ENCODE peak calls at places on chromosomes 2 and 18, in four cellular contexts. One of them, this sample, is unnamed.
A peak's percentile ranks its signal among the peaks of the same experiment; 100 is the strongest.

GRCh38 chr2:125427721-125428315 is 1228.1 kb upstream of the GYPC start:
- DNase-seq in HCT116: no peak
- DNase-seq in mammary epithelial cell: no peak
- DNase-seq in GM23248: no peak
- DNase-seq in this sample: no peak

GRCh38 chr2:65687614-65688013 is 255.2 kb upstream of the SPRED2 start:
- DNase-seq in HCT116: no peak
- DNase-seq in GM23248: no peak
- DNase-seq in mammary epithelial cell: no peak
- DNase-seq in this sample: no peak

GRCh38 chr2:112607680-112608438 is 23.4 kb downstream of the CHCHD5 start:
- DNase-seq in mammary epithelial cell: peak; percentile 61
- DNase-seq in GM23248: no peak
- DNase-seq in HCT116: no peak
- DNase-seq in this sample: no peak

GRCh38 chr2:128635361-128635900 is 316.8 kb upstream of the HS6ST1 start:
- DNase-seq in mammary epithelial cell: no peak
- DNase-seq in GM23248: peak; percentile 18
- DNase-seq in HCT116: no peak
- DNase-seq in this sample: no peak

GRCh38 chr18:32086866-32087265 is 4.8 kb upstream of the RNF138 start:
- DNase-seq in GM23248: peak; percentile 89
- DNase-seq in HCT116: peak; percentile 64
- DNase-seq in mammary epithelial cell: peak; percentile 79
- DNase-seq in this sample: no peak

GRCh38 chr18:58578835-58579560 is 49.9 kb downstream of the ALPK2 start:
- DNase-seq in GM23248: peak; percentile 93
- DNase-seq in mammary epithelial cell: peak; percentile 49
- DNase-seq in HCT116: no peak
- DNase-seq in this sample: no peak

GRCh38 chr2:50749226-50749625 is 282.7 kb downstream of the NRXN1 start:
- DNase-seq in mammary epithelial cell: no peak
- DNase-seq in GM23248: no peak
- DNase-seq in HCT116: no peak
- DNase-seq in this sample: no peak

GRCh38 chr2:68726608-68727367 is 7.8 kb upstream of the ARHGAP25 start:
- DNase-seq in GM23248: no peak
- DNase-seq in HCT116: no peak
- DNase-seq in mammary epithelial cell: peak; percentile 34
- DNase-seq in this sample: no peak

GRCh38 chr2:6524678-6525367 is 340.9 kb downstream of the CMPK2 start:
- DNase-seq in mammary epithelial cell: no peak
- DNase-seq in GM23248: no peak
- DNase-seq in HCT116: no peak
- DNase-seq in this sample: no peak

GRCh38 chr2:150617351-150617750 is 129.9 kb upstream of the RND3 start:
- DNase-seq in HCT116: no peak
- DNase-seq in GM23248: no peak
- DNase-seq in mammary epithelial cell: no peak
- DNase-seq in this sample: no peak

GRCh38 chr2:203412555-203413331 is 84.5 kb downstream of the ABI2 start:
- DNase-seq in HCT116: no peak
- DNase-seq in mammary epithelial cell: no peak
- DNase-seq in GM23248: no peak
- DNase-seq in this sample: no peak

GRCh38 chr2:147845608-147846002 is 776 bp downstream of the ACVR2A start:
- DNase-seq in GM23248: peak; percentile 51
- DNase-seq in mammary epithelial cell: peak; percentile 23
- DNase-seq in HCT116: no peak
- DNase-seq in this sample: no peak

GRCh38 chr18:34493566-34494358 is 216.3 kb upstream of the DTNA start:
- DNase-seq in mammary epithelial cell: peak; percentile 54
- DNase-seq in HCT116: no peak
- DNase-seq in GM23248: peak; percentile 71
- DNase-seq in this sample: peak; percentile 63

GRCh38 chr18:31977270-31977872 is 34.4 kb upstream of the TRAPPC8 start:
- DNase-seq in HCT116: peak; percentile 54
- DNase-seq in GM23248: peak; percentile 55
- DNase-seq in mammary epithelial cell: peak; percentile 32
- DNase-seq in this sample: no peak

GRCh38 chr2:229044581-229044980 is 226.5 kb downstream of the PID1 start:
- DNase-seq in GM23248: no peak
- DNase-seq in mammary epithelial cell: no peak
- DNase-seq in HCT116: no peak
- DNase-seq in this sample: no peak

GRCh38 chr2:238240761-238241711 is 1.2 kb upstream of the HES6 start:
- DNase-seq in mammary epithelial cell: no peak
- DNase-seq in HCT116: peak; percentile 41
- DNase-seq in GM23248: peak; percentile 35
- DNase-seq in this sample: peak; percentile 79

GRCh38 chr2:171482308-171482707 is 40.0 kb upstream of the CYBRD1 start:
- DNase-seq in HCT116: no peak
- DNase-seq in GM23248: no peak
- DNase-seq in mammary epithelial cell: no peak
- DNase-seq in this sample: no peak

GRCh38 chr2:159712929-159713575 is 746 bp downstream of the MARCHF7 start:
- DNase-seq in GM23248: peak; percentile 62
- DNase-seq in HCT116: no peak
- DNase-seq in mammary epithelial cell: peak; percentile 15
- DNase-seq in this sample: no peak

GRCh38 chr18:75478996-75479870 is 51.7 kb upstream of the SMIM21 start:
- DNase-seq in mammary epithelial cell: peak; percentile 40
- DNase-seq in GM23248: peak; percentile 69
- DNase-seq in HCT116: peak; percentile 51
- DNase-seq in this sample: no peak

GRCh38 chr2:168530980-168531379 is 74.9 kb downstream of the CERS6 start:
- DNase-seq in HCT116: no peak
- DNase-seq in GM23248: peak; percentile 65
- DNase-seq in mammary epithelial cell: no peak
- DNase-seq in this sample: no peak

GRCh38 chr2:8162602-8163001 is 519.3 kb upstream of the ID2 start:
- DNase-seq in mammary epithelial cell: no peak
- DNase-seq in GM23248: no peak
- DNase-seq in HCT116: no peak
- DNase-seq in this sample: no peak

GRCh38 chr2:1550076-1550475 is 136.8 kb downstream of the TPO start:
- DNase-seq in mammary epithelial cell: no peak
- DNase-seq in HCT116: no peak
- DNase-seq in GM23248: no peak
- DNase-seq in this sample: no peak

GRCh38 chr2:21422050-21422449 is 298.3 kb downstream of the TDRD15 start:
- DNase-seq in GM23248: no peak
- DNase-seq in mammary epithelial cell: no peak
- DNase-seq in HCT116: no peak
- DNase-seq in this sample: peak; percentile 57

GRCh38 chr2:141791521-141791920 is 339.3 kb downstream of the LRP1B start:
- DNase-seq in GM23248: no peak
- DNase-seq in HCT116: no peak
- DNase-seq in mammary epithelial cell: no peak
- DNase-seq in this sample: no peak

GRCh38 chr2:158094487-158095092 is 7.1 kb upstream of the UPP2 start:
- DNase-seq in GM23248: no peak
- DNase-seq in HCT116: no peak
- DNase-seq in mammary epithelial cell: no peak
- DNase-seq in this sample: no peak

GRCh38 chr2:54042341-54042740 is 71.5 kb upstream of the PSME4 start:
- DNase-seq in HCT116: no peak
- DNase-seq in mammary epithelial cell: peak; percentile 23
- DNase-seq in GM23248: peak; percentile 42
- DNase-seq in this sample: no peak

GRCh38 chr2:145652992-145653545 is 1133.2 kb upstream of the ZEB2 start:
- DNase-seq in HCT116: no peak
- DNase-seq in mammary epithelial cell: peak; percentile 94
- DNase-seq in GM23248: peak; percentile 95
- DNase-seq in this sample: no peak

GRCh38 chr2:154623819-154624218 is 74.7 kb upstream of the KCNJ3 start:
- DNase-seq in mammary epithelial cell: peak; percentile 21
- DNase-seq in GM23248: peak; percentile 36
- DNase-seq in HCT116: peak; percentile 56
- DNase-seq in this sample: no peak

GRCh38 chr2:110770308-110770695 is 37.9 kb downstream of the ACOXL start:
- DNase-seq in HCT116: no peak
- DNase-seq in mammary epithelial cell: no peak
- DNase-seq in GM23248: no peak
- DNase-seq in this sample: peak; percentile 71

GRCh38 chr2:26355038-26355995 is 8.7 kb upstream of the ADGRF3 start:
- DNase-seq in GM23248: peak; percentile 93
- DNase-seq in mammary epithelial cell: peak; percentile 98
- DNase-seq in HCT116: peak; percentile 97
- DNase-seq in this sample: no peak

GRCh38 chr2:127084611-127085031 is 22.3 kb downstream of the BIN1 start:
- DNase-seq in mammary epithelial cell: no peak
- DNase-seq in GM23248: peak; percentile 47
- DNase-seq in HCT116: no peak
- DNase-seq in this sample: no peak

GRCh38 chr2:127085260-127085666 is 21.7 kb downstream of the BIN1 start:
- DNase-seq in mammary epithelial cell: peak; percentile 30
- DNase-seq in HCT116: no peak
- DNase-seq in GM23248: peak; percentile 27
- DNase-seq in this sample: no peak

GRCh38 chr2:127081826-127082633 is 24.9 kb downstream of the BIN1 start:
- DNase-seq in GM23248: no peak
- DNase-seq in mammary epithelial cell: no peak
- DNase-seq in HCT116: no peak
- DNase-seq in this sample: no peak

GRCh38 chr2:127082974-127083373 is 24.0 kb downstream of the BIN1 start:
- DNase-seq in HCT116: no peak
- DNase-seq in mammary epithelial cell: no peak
- DNase-seq in GM23248: peak; percentile 39
- DNase-seq in this sample: no peak

DNA sequence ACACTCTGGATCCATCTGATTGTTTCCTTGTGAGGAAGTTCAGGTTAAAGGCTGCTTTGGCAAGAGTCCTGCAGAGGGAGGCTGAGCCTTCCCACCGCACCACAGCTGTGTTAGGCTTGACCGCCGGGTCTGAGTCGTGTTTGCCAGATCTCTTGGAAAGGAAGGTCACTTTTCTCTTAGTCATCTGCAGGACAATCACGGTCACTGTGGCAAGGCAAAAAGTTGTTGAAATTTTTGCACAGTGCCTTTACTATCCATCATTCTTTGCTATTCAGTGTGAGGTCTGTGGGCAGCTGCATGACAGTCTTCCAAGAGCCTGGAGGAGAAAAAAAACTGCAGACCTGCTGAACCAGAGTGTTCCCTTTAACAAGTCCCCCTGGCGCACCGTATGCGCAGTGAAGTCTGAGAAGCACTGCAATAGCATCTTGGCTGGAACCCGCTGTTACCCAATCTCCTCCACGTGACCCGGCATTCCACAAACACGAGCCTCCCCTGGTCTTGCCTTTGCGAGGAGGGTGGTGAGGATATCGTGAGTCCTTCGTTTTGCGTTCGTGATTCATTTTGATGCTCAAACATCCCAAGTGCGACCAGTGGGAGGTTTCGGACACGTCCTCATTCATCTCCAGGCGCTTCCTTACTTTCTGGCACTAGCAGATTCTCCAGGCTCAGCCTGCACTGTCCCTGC is 23.0 kb downstream of the BIN1 start:
- DNase-seq in mammary epithelial cell: peak; percentile 21
- DNase-seq in GM23248: peak; percentile 98
- DNase-seq in HCT116: no peak
- DNase-seq in this sample: peak; percentile 93
- H3K27ac ChIP-seq in mammary epithelial cell: no peak overlapping the region
- H3K27ac ChIP-seq in GM23248: peak overlapping the region; percentile 91
- H3K27ac ChIP-seq in HCT116: no peak overlapping the region
- H3K27ac ChIP-seq in this sample: peak overlapping the region; percentile 44

GRCh38 chr2:239871481-239872435 is 153.4 kb downstream of the NDUFA10 start:
- DNase-seq in GM23248: no peak
- DNase-seq in mammary epithelial cell: no peak
- DNase-seq in HCT116: no peak
- DNase-seq in this sample: no peak

GRCh38 chr2:239876241-239876947 is 148.7 kb downstream of the NDUFA10 start:
- DNase-seq in mammary epithelial cell: no peak
- DNase-seq in GM23248: no peak
- DNase-seq in HCT116: no peak
- DNase-seq in this sample: no peak

GRCh38 chr2:239876948-239877289 is 148.2 kb downstream of the NDUFA10 start:
- DNase-seq in mammary epithelial cell: no peak
- DNase-seq in GM23248: no peak
- DNase-seq in HCT116: no peak
- DNase-seq in this sample: no peak

GRCh38 chr2:239874636-239875356 is 150.3 kb downstream of the NDUFA10 start:
- DNase-seq in mammary epithelial cell: no peak
- DNase-seq in HCT116: no peak
- DNase-seq in GM23248: no peak
- DNase-seq in this sample: no peak

GRCh38 chr2:239873656-239874635 is 151.2 kb downstream of the NDUFA10 start:
- DNase-seq in HCT116: no peak
- DNase-seq in GM23248: no peak
- DNase-seq in mammary epithelial cell: no peak
- DNase-seq in this sample: no peak
- H3K4me3 ChIP-seq in HCT116: no peak overlapping the region
- H3K4me3 ChIP-seq in GM23248: no peak overlapping the region
- H3K4me3 ChIP-seq in mammary epithelial cell: no peak overlapping the region
- H3K4me3 ChIP-seq in this sample: no peak overlapping the region

DNA sequence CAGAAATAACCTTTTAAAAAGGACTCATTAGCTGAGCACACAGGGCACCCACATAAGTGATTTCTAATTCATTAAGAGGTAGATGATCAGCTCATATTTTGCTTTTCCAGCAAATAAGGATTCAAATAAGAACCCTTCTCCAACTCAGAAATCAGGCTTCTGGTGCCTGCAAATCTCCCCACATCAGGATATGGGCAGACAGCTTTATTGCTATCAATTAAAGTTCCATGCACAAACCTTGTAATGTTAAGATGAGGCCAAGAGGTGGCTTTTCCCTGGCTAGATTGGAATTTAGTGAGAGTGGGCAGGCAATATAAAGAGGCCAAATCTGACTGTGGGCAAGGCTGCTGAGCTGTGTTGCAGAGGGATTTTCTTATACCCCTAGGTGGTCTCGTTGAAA is 193.6 kb downstream of the SH3RF3 start:
- DNase-seq in HCT116: no peak
- DNase-seq in mammary epithelial cell: no peak
- DNase-seq in GM23248: no peak
- DNase-seq in this sample: no peak
- H3K27ac ChIP-seq in HCT116: no peak overlapping the region
- H3K27ac ChIP-seq in mammary epithelial cell: no peak overlapping the region
- H3K27ac ChIP-seq in GM23248: peak overlapping the region; percentile 61
- H3K27ac ChIP-seq in this sample: peak overlapping the region; percentile 51

GRCh38 chr18:60372141-60372540 is 434 bp downstream of the MC4R start:
- DNase-seq in HCT116: no peak
- DNase-seq in mammary epithelial cell: no peak
- DNase-seq in GM23248: peak; percentile 22
- DNase-seq in this sample: no peak
- H3K4me3 ChIP-seq in HCT116: no peak overlapping the region
- H3K4me3 ChIP-seq in mammary epithelial cell: no peak overlapping the region
- H3K4me3 ChIP-seq in GM23248: peak overlapping the region; percentile 74
- H3K4me3 ChIP-seq in this sample: no peak overlapping the region

GRCh38 chr2:58299123-58299522 is 58.0 kb upstream of the FANCL start:
- DNase-seq in HCT116: no peak
- DNase-seq in mammary epithelial cell: no peak
- DNase-seq in GM23248: no peak
- DNase-seq in this sample: no peak
- H3K27ac ChIP-seq in HCT116: no peak overlapping the region
- H3K27ac ChIP-seq in mammary epithelial cell: no peak overlapping the region
- H3K27ac ChIP-seq in GM23248: no peak overlapping the region
- H3K27ac ChIP-seq in this sample: no peak overlapping the region